ENCODE peak calls at places on chromosome 21, in four cellular contexts. Q, W, H and J are unnamed samples.
A peak's percentile ranks its signal among the peaks of the same experiment; 100 is the strongest.

GRCh38 chr21:25790122-25790951 is 55.6 kb downstream of the GABPA start:
- DNase-seq in Q (peak; percentile 19), W (no peak), H (peak; percentile 41), J (peak; percentile 52)

GRCh38 chr21:44533891-44534627 is 5.9 kb downstream of the KRTAP10-1 start:
- DNase-seq in Q (no peak), W (no peak), H (peak; percentile 18), J (no peak)

GRCh38 chr21:19810779-19811178 is 1187.4 kb upstream of the NCAM2 start:
- DNase-seq in Q (no peak), W (no peak), H (no peak), J (peak; percentile 15)

GRCh38 chr21:34962586-34963222 is 86.4 kb downstream of the RUNX1 start:
- DNase-seq in Q (no peak), W (no peak), H (no peak), J (no peak)

GRCh38 chr21:31455506-31455905 is 111.4 kb upstream of the TIAM1 start:
- DNase-seq in Q (no peak), W (no peak), H (no peak), J (no peak)

GRCh38 chr21:38815060-38815405 is 9.3 kb downstream of the ETS2 start:
- DNase-seq in Q (no peak), W (no peak), H (no peak), J (no peak)

GRCh38 chr21:33540711-33541104 is 1.2 kb downstream of the GART start:
- DNase-seq in Q (no peak), W (no peak), H (peak; percentile 31), J (peak; percentile 32)

GRCh38 chr21:42107177-42107880 is 36.2 kb downstream of the UMODL1 start:
- DNase-seq in Q (no peak), W (no peak), H (no peak), J (peak; percentile 58)

GRCh38 chr21:41068411-41069304 is 99.3 kb upstream of the BACE2 start:
- DNase-seq in Q (peak; percentile 50), W (no peak), H (peak; percentile 81), J (peak; percentile 87)

GRCh38 chr21:25456672-25457071 is 150.6 kb downstream of the MRPL39 start:
- DNase-seq in Q (no peak), W (peak; percentile 77), H (no peak), J (no peak)

GRCh38 chr21:38416791-38417190 is 81.5 kb downstream of the ERG start:
- DNase-seq in Q (no peak), W (no peak), H (no peak), J (no peak)

GRCh38 chr21:33046455-33046854 is 20.7 kb downstream of the OLIG2 start:
- DNase-seq in Q (no peak), W (no peak), H (no peak), J (peak; percentile 39)

GRCh38 chr21:42463861-42464515 is 32.0 kb downstream of the RSPH1 start:
- DNase-seq in Q (peak; percentile 10), W (no peak), H (peak; percentile 75), J (peak; percentile 84)

GRCh38 chr21:15850645-15851044 is 120.9 kb downstream of the USP25 start:
- DNase-seq in Q (peak; percentile 1), W (no peak), H (no peak), J (no peak)

GRCh38 chr21:38898422-38899098 is 92.8 kb downstream of the ETS2 start:
- DNase-seq in Q (no peak), W (no peak), H (no peak), J (no peak)

GRCh38 chr21:30668776-30669175 is 26.1 kb downstream of the KRTAP20-3 start:
- DNase-seq in Q (no peak), W (no peak), H (no peak), J (no peak)

GRCh38 chr21:38267991-38268858 is 11.4 kb downstream of the KCNJ15 start:
- DNase-seq in Q (no peak), W (peak; percentile 68), H (no peak), J (no peak)

GRCh38 chr21:42227909-42228708 is 9.2 kb downstream of the ABCG1 start:
- DNase-seq in Q (peak; percentile 39), W (peak; percentile 85), H (peak; percentile 66), J (peak; percentile 71)

GRCh38 chr21:30306821-30307330 is 13.2 kb downstream of the KRTAP26-1 start:
- DNase-seq in Q (no peak), W (no peak), H (no peak), J (no peak)

GRCh38 chr21:16419188-16419874 is 689.5 kb downstream of the USP25 start:
- DNase-seq in Q (peak; percentile 12), W (no peak), H (no peak), J (peak; percentile 6)

GRCh38 chr21:38504056-38504455 is 5.8 kb upstream of the ERG start:
- DNase-seq in Q (no peak), W (no peak), H (no peak), J (no peak)

GRCh38 chr21:45768011-45768740 is 124.7 kb downstream of the PCBP3 start:
- DNase-seq in Q (no peak), W (no peak), H (no peak), J (no peak)
- TF ChIP-seq JUNB in Q (no peak), W (no peak), H (no peak), J (no peak)

GRCh38 chr21:14842641-14843040 is 222.2 kb downstream of the NRIP1 start:
- DNase-seq in Q (no peak), W (no peak), H (no peak), J (no peak)
- TF ChIP-seq CTCF in Q (no peak), W (no peak), H (no peak), J (no peak)

GRCh38 chr21:36699026-36699545 is at the start of gene SIM2:
- DNase-seq in Q (no peak), W (no peak), H (peak; percentile 20), J (peak; percentile 62)
- TF ChIP-seq EZH2 in Q (no peak), W (no peak), H (no peak), J (peak; percentile 93)

GRCh38 chr21:45584786-45585185 is 42.5 kb upstream of the SLC19A1 start:
- DNase-seq in Q (no peak), W (no peak), H (no peak), J (no peak)
- TF ChIP-seq JUNB in Q (no peak), W (no peak), H (no peak), J (no peak)

GRCh38 chr21:23660560-23660959 is 1946.7 kb downstream of the MRPL39 start:
- DNase-seq in Q (no peak), W (no peak), H (no peak), J (no peak)
- TF ChIP-seq CTCF in Q (no peak), W (no peak), H (no peak), J (no peak)

GRCh38 chr21:26846036-26846931 is 1.1 kb upstream of the ADAMTS1 start:
- DNase-seq in Q (no peak), W (no peak), H (no peak), J (peak; percentile 81)
- TF ChIP-seq EZH2 in Q (no peak), W (no peak), H (no peak), J (peak; percentile 7)

GRCh38 chr21:22758478-22758877 is 1760.3 kb downstream of the NCAM2 start:
- DNase-seq in Q (no peak), W (no peak), H (no peak), J (no peak)
- TF ChIP-seq JUNB in Q (no peak), W (no peak), H (no peak), J (no peak)